ENCODE peak calls at places on chromosomes 11 and 22, in four cellular contexts. N is HCT116, M is HepG2, D is K562. P is an unnamed sample.

GRCh38 chr22:38706885-38707180 is 1.1 kb downstream of the GTPBP1 start:
- DNase-seq in N (no peak), M (no peak), D (no peak), P (no peak)

GRCh38 chr11:9726313-9727022 is 62.6 kb downstream of the SWAP70 start:
- DNase-seq in N (peak; percentile 23), M (peak; percentile 33), D (no peak), P (peak; percentile 64)

GRCh38 chr22:33014621-33015020 is 43.6 kb downstream of the SYN3 start:
- DNase-seq in N (no peak), M (no peak), D (peak; percentile 4), P (no peak)

GRCh38 chr11:30889116-30889765 is 303.1 kb upstream of the MPPED2 start:
- DNase-seq in N (no peak), M (no peak), D (no peak), P (no peak)

GRCh38 chr11:44766972-44767278 is 40.2 kb downstream of the TSPAN18 start:
- DNase-seq in N (no peak), M (no peak), D (no peak), P (no peak)

GRCh38 chr11:130314749-130315285 is at the start of gene ZBTB44:
- DNase-seq in N (peak; percentile 72), M (peak; percentile 76), D (peak; percentile 92), P (peak; percentile 45)

GRCh38 chr11:35404397-35404775 is 15.0 kb downstream of the SLC1A2 start:
- DNase-seq in N (no peak), M (peak; percentile 18), D (peak; percentile 52), P (no peak)

GRCh38 chr11:101817536-101817935 is 97.3 kb upstream of the CEP126 start:
- DNase-seq in N (no peak), M (no peak), D (no peak), P (no peak)

GRCh38 chr11:66958956-66959274 is 732 bp upstream of the PC start:
- DNase-seq in N (no peak), M (no peak), D (no peak), P (no peak)

GRCh38 chr11:132111781-132112380 is 741.5 kb downstream of the NTM start:
- DNase-seq in N (no peak), M (no peak), D (no peak), P (no peak)

GRCh38 chr11:131615611-131616010 is 245.2 kb downstream of the NTM start:
- DNase-seq in N (no peak), M (no peak), D (no peak), P (no peak)

GRCh38 chr11:848988-849824 is 6.6 kb downstream of the TSPAN4 start:
- DNase-seq in N (no peak), M (no peak), D (no peak), P (no peak)

GRCh38 chr11:15113381-15113780 is 1.3 kb upstream of the INSC start:
- DNase-seq in N (no peak), M (no peak), D (no peak), P (no peak)

GRCh38 chr11:30789270-30789669 is 203.1 kb upstream of the MPPED2 start:
- DNase-seq in N (no peak), M (no peak), D (no peak), P (no peak)

GRCh38 chr11:66045177-66045639 is 3.8 kb downstream of the GAL3ST3 start:
- DNase-seq in N (peak; percentile 63), M (peak; percentile 65), D (peak; percentile 87), P (no peak)

GRCh38 chr11:48041877-48042698 is 61.7 kb downstream of the PTPRJ start:
- DNase-seq in N (no peak), M (peak; percentile 9), D (no peak), P (no peak)

GRCh38 chr11:67356551-67356866 is 3.2 kb upstream of the POLD4 start:
- DNase-seq in N (no peak), M (no peak), D (no peak), P (no peak)

GRCh38 chr11:107791343-107792048 is 67.1 kb downstream of the SLC35F2 start:
- DNase-seq in N (no peak), M (no peak), D (no peak), P (no peak)

GRCh38 chr11:33844236-33844635 is 47.6 kb downstream of the LMO2 start:
- DNase-seq in N (no peak), M (no peak), D (no peak), P (no peak)

GRCh38 chr11:124748481-124749338 is 3.3 kb downstream of the VSIG2 start:
- DNase-seq in N (no peak), M (no peak), D (no peak), P (no peak)

GRCh38 chr11:67354314-67355022 is 1.1 kb upstream of the POLD4 start:
- DNase-seq in N (peak; percentile 92), M (peak; percentile 97), D (peak; percentile 92), P (peak; percentile 98)

GRCh38 chr11:47867821-47868220 is 19.7 kb upstream of the NUP160 start:
- DNase-seq in N (no peak), M (no peak), D (no peak), P (no peak)

GRCh38 chr11:31875861-31876625 is 64.9 kb upstream of the PAX6 start:
- DNase-seq in N (no peak), M (no peak), D (no peak), P (no peak)

GRCh38 chr11:2758751-2759150 is 59.0 kb upstream of the KCNQ1OT1 start:
- DNase-seq in N (no peak), M (no peak), D (no peak), P (no peak)

GRCh38 chr22:42174062-42174461 is 43.5 kb upstream of the CYP2D6 start:
- DNase-seq in N (no peak), M (no peak), D (no peak), P (no peak)

GRCh38 chr11:15107730-15108515 is 6.8 kb upstream of the INSC start:
- DNase-seq in N (no peak), M (no peak), D (no peak), P (no peak)

GRCh38 chr11:31608995-31609394 is 99.4 kb downstream of the ELP4 start:
- DNase-seq in N (no peak), M (no peak), D (no peak), P (no peak)

GRCh38 chr11:83982825-83983224 is 696.7 kb upstream of the CCDC90B start:
- DNase-seq in N (no peak), M (no peak), D (no peak), P (no peak)

GRCh38 chr11:57641426-57641825 is 8.3 kb downstream of the YPEL4 start:
- DNase-seq in N (no peak), M (peak; percentile 47), D (peak; percentile 63), P (no peak)

GRCh38 chr11:89327885-89328284 is 150.2 kb downstream of the TYR start:
- DNase-seq in N (no peak), M (no peak), D (no peak), P (no peak)

GRCh38 chr11:126185200-126186030 is 26.0 kb downstream of the RPUSD4 start:
- DNase-seq in N (no peak), M (peak; percentile 61), D (no peak), P (no peak)

GRCh38 chr11:126188332-126189108 is 22.9 kb downstream of the RPUSD4 start:
- DNase-seq in N (no peak), M (no peak), D (no peak), P (no peak)

GRCh38 chr11:126189109-126189929 is 22.1 kb downstream of the RPUSD4 start:
- DNase-seq in N (no peak), M (peak; percentile 94), D (no peak), P (no peak)

GRCh38 chr11:126186031-126186698 is 25.3 kb downstream of the RPUSD4 start:
- DNase-seq in N (no peak), M (no peak), D (no peak), P (no peak)

DNA sequence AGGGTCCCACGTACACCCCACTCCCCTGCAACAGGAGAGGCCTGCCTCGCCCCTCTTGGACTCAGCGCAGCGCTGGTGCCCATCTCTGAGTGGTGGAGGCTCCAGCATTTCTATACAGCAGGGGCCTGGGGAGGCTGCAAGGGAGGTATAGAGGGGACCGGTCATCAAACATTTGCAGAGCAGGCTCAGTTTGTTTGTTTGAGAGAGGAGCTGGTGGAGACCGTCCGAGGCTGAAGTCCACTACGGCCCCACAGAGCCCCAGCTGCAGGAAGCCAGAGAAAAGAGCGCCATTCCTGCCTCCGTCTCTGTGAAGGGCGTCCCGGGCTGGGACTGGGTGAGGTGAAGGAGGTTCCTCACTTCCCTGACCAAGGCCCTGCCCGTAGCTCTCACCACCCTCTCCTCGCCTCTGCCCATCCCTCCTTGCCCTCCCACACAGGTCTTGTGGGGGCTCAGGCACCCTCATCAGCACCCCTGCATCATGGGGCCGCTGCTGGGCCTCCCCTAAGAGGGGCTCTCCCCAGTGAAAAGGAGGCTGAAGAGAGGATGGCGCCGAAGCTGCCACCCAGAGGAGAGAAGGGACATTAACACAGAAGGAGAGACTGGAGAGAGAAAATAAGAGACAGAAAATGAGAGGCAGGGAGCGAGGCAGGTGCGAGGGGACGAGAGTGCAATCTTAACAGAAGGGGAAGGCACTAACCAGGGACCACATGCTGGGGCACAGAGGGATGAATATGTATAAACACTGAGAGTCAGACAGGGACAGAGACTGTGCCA is 24.6 kb downstream of the RPUSD4 start:
- DNase-seq in N (no peak), M (peak; percentile 87), D (no peak), P (no peak)
- TF ChIP-seq TCF7L2 in N (no peak), M (no peak), D (no peak), P (no peak)

DNA sequence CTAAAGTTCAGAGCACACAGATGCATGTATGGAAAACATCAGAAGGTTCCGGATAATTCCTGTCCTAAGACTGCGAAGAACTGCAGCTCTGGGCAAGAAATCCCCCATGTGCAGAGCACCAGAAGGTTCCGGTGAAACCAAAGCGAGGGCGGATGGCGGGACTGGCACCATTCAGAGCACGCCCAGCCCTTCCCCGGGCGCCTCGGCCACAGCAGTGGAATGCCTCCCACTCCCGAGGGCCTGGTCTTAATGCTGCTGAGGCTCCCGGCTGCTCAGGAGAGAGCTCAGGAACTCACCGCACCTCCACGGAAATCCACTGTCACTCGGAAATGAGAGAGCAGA is 43.1 kb downstream of the BRD1 start:
- DNase-seq in N (no peak), M (no peak), D (no peak), P (no peak)
- TF ChIP-seq TCF7L2 in N (no peak), M (no peak), D (no peak), P (no peak)

DNA sequence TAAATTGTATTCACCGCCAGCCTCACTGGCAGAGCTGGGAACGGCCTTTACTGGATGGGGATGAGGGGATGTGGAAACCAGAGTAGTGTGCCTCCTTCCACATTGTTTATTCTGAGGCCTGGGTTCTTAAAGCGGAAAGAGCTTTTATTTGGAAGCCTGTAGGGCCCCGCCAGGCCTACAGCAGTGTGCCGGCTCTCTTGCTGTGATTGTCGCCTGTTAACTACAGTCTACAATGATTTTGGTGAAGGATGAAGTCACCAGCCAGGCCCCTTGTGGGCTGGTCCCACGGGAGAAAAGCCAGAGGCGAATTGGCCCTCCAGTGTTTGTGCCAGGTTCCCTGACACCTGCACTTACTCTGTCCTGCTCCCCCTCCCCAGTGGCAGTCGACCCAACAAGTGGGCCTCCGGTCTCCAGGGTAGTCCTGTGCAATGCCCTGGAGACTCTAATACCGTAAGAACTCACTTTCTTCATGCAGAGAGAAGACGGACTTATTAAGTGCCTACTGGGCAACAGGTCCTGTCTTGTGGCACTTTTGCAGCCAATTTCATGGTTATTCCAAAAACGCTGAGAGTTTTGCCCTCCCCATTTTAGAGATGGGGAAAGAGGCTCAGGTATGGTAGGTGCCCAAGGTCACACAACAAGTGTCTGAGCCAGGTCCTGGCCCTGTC is 1.2 kb downstream of the MICAL2 start:
- DNase-seq in N (no peak), M (no peak), D (no peak), P (no peak)
- TF ChIP-seq TCF7L2 in N (no peak), M (no peak), D (no peak), P (no peak)

DNA sequence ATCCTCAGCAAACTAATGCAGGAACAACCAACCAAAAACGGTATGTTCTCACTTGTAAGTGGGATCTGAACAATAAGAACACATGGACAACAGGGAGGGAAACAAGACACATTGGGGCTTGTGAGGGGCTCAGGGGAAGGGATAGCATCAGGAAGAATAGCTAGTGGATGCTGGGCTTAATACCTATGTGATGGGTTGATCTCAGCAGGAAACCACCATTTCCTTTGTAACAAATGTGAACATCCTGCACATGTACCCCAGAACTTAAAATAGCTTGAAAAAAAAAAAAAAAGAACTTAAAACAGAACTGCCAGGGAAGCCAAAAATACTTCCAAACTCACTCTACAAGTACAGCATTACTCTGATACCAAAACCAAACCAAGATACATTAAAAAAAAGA is 33.8 kb downstream of the CASP4 start:
- DNase-seq in N (no peak), M (no peak), D (no peak), P (no peak)
- TF ChIP-seq TCF7L2 in N (no peak), M (no peak), D (no peak), P (no peak)

P was measured in Panc1.